ENCODE peak calls at places on chromosomes 2 and 18, in four cellular contexts. One of them, this sample, is unnamed.

GRCh38 chr2:141534671-141535359 is 596.0 kb downstream of the LRP1B start:
- DNase-seq in PC-3: no peak
- DNase-seq in choroid plexus epithelial cell: no peak
- DNase-seq in cardiac muscle cell: no peak
- DNase-seq in this sample: no peak

GRCh38 chr2:46923011-46923669 is 7.5 kb upstream of the MCFD2 start:
- DNase-seq in PC-3: peak
- DNase-seq in choroid plexus epithelial cell: peak
- DNase-seq in cardiac muscle cell: no peak
- DNase-seq in this sample: peak

GRCh38 chr2:103959174-103960125 is 894.5 kb upstream of the POU3F3 start:
- DNase-seq in PC-3: peak
- DNase-seq in choroid plexus epithelial cell: peak
- DNase-seq in cardiac muscle cell: peak
- DNase-seq in this sample: peak

GRCh38 chr2:67256892-67257291 is 140.2 kb upstream of the ETAA1 start:
- DNase-seq in PC-3: peak
- DNase-seq in choroid plexus epithelial cell: peak
- DNase-seq in cardiac muscle cell: no peak
- DNase-seq in this sample: peak

GRCh38 chr18:12433829-12434540 is 26.3 kb downstream of the PRELID3A start:
- DNase-seq in PC-3: no peak
- DNase-seq in choroid plexus epithelial cell: no peak
- DNase-seq in cardiac muscle cell: no peak
- DNase-seq in this sample: no peak

GRCh38 chr18:55089595-55089994 is 130.3 kb upstream of the CCDC68 start:
- DNase-seq in PC-3: no peak
- DNase-seq in choroid plexus epithelial cell: no peak
- DNase-seq in cardiac muscle cell: no peak
- DNase-seq in this sample: no peak

GRCh38 chr2:187942876-187943275 is 348.8 kb upstream of the GULP1 start:
- DNase-seq in PC-3: no peak
- DNase-seq in choroid plexus epithelial cell: peak
- DNase-seq in cardiac muscle cell: no peak
- DNase-seq in this sample: peak

GRCh38 chr2:181774601-181775179 is 94.4 kb upstream of the NEUROD1 start:
- DNase-seq in PC-3: peak
- DNase-seq in choroid plexus epithelial cell: peak
- DNase-seq in cardiac muscle cell: no peak
- DNase-seq in this sample: peak

GRCh38 chr2:7057865-7058400 is 140.7 kb downstream of the RNF144A start:
- DNase-seq in PC-3: no peak
- DNase-seq in choroid plexus epithelial cell: no peak
- DNase-seq in cardiac muscle cell: no peak
- DNase-seq in this sample: no peak

GRCh38 chr18:48354746-48355260 is 54.4 kb downstream of the ZBTB7C start:
- DNase-seq in PC-3: no peak
- DNase-seq in choroid plexus epithelial cell: no peak
- DNase-seq in cardiac muscle cell: no peak
- DNase-seq in this sample: no peak

GRCh38 chr2:9280204-9280603 is 73.6 kb downstream of the ASAP2 start:
- DNase-seq in PC-3: no peak
- DNase-seq in choroid plexus epithelial cell: no peak
- DNase-seq in cardiac muscle cell: no peak
- DNase-seq in this sample: no peak

GRCh38 chr2:235267251-235267650 is 226.6 kb upstream of the AGAP1 start:
- DNase-seq in PC-3: no peak
- DNase-seq in choroid plexus epithelial cell: peak
- DNase-seq in cardiac muscle cell: no peak
- DNase-seq in this sample: no peak

GRCh38 chr2:112818094-112818902 is 18.3 kb downstream of the IL1B start:
- DNase-seq in PC-3: no peak
- DNase-seq in choroid plexus epithelial cell: peak
- DNase-seq in cardiac muscle cell: no peak
- DNase-seq in this sample: no peak

GRCh38 chr2:23533014-23533730 is 148.2 kb downstream of the KLHL29 start:
- DNase-seq in PC-3: no peak
- DNase-seq in choroid plexus epithelial cell: no peak
- DNase-seq in cardiac muscle cell: no peak
- DNase-seq in this sample: no peak

GRCh38 chr2:35495182-35495581 is 860.4 kb upstream of the CRIM1 start:
- DNase-seq in PC-3: no peak
- DNase-seq in choroid plexus epithelial cell: no peak
- DNase-seq in cardiac muscle cell: no peak
- DNase-seq in this sample: no peak

GRCh38 chr2:237178396-237178795 is 92.7 kb downstream of the COPS8 start:
- DNase-seq in PC-3: peak
- DNase-seq in choroid plexus epithelial cell: peak
- DNase-seq in cardiac muscle cell: no peak
- DNase-seq in this sample: peak

GRCh38 chr2:234304945-234305344 is 191.9 kb downstream of the ARL4C start:
- DNase-seq in PC-3: peak
- DNase-seq in choroid plexus epithelial cell: peak
- DNase-seq in cardiac muscle cell: peak
- DNase-seq in this sample: peak

GRCh38 chr2:100554788-100555407 is 7.9 kb upstream of the PDCL3 start:
- DNase-seq in PC-3: no peak
- DNase-seq in choroid plexus epithelial cell: no peak
- DNase-seq in cardiac muscle cell: no peak
- DNase-seq in this sample: no peak

GRCh38 chr2:44952143-44952805 is 10.8 kb downstream of the SIX3 start:
- DNase-seq in PC-3: peak
- DNase-seq in choroid plexus epithelial cell: peak
- DNase-seq in cardiac muscle cell: peak
- DNase-seq in this sample: peak

GRCh38 chr2:74845217-74845751 is 11.4 kb downstream of the HK2 start:
- DNase-seq in PC-3: peak
- DNase-seq in choroid plexus epithelial cell: peak
- DNase-seq in cardiac muscle cell: no peak
- DNase-seq in this sample: peak

GRCh38 chr2:191115801-191116200 is 35.0 kb downstream of the STAT4 start:
- DNase-seq in PC-3: peak
- DNase-seq in choroid plexus epithelial cell: peak
- DNase-seq in cardiac muscle cell: no peak
- DNase-seq in this sample: peak

GRCh38 chr18:3444954-3445353 is 5.0 kb upstream of the TGIF1 start:
- DNase-seq in PC-3: no peak
- DNase-seq in choroid plexus epithelial cell: no peak
- DNase-seq in cardiac muscle cell: no peak
- DNase-seq in this sample: no peak

GRCh38 chr2:54809814-54810213 is 86.4 kb downstream of the EML6 start:
- DNase-seq in PC-3: peak
- DNase-seq in choroid plexus epithelial cell: peak
- DNase-seq in cardiac muscle cell: no peak
- DNase-seq in this sample: peak

GRCh38 chr2:66581461-66582363 is 146.8 kb downstream of the MEIS1 start:
- DNase-seq in PC-3: no peak
- DNase-seq in choroid plexus epithelial cell: no peak
- DNase-seq in cardiac muscle cell: peak
- DNase-seq in this sample: no peak

GRCh38 chr2:157760949-157761348 is 115.2 kb downstream of the ACVR1 start:
- DNase-seq in PC-3: peak
- DNase-seq in choroid plexus epithelial cell: no peak
- DNase-seq in cardiac muscle cell: no peak
- DNase-seq in this sample: no peak

GRCh38 chr2:120740765-120741513 is 5.3 kb downstream of the GLI2 start:
- DNase-seq in PC-3: no peak
- DNase-seq in choroid plexus epithelial cell: peak
- DNase-seq in cardiac muscle cell: peak
- DNase-seq in this sample: no peak

GRCh38 chr18:68418881-68419280 is 296.0 kb downstream of the TMX3 start:
- DNase-seq in PC-3: no peak
- DNase-seq in choroid plexus epithelial cell: peak
- DNase-seq in cardiac muscle cell: peak
- DNase-seq in this sample: peak

GRCh38 chr2:23599691-23600090 is 214.7 kb downstream of the KLHL29 start:
- DNase-seq in PC-3: no peak
- DNase-seq in choroid plexus epithelial cell: no peak
- DNase-seq in cardiac muscle cell: no peak
- DNase-seq in this sample: no peak

GRCh38 chr2:134927195-134927594 is 8.6 kb downstream of the CCNT2 start:
- DNase-seq in PC-3: peak
- DNase-seq in choroid plexus epithelial cell: peak
- DNase-seq in cardiac muscle cell: no peak
- DNase-seq in this sample: peak

DNA sequence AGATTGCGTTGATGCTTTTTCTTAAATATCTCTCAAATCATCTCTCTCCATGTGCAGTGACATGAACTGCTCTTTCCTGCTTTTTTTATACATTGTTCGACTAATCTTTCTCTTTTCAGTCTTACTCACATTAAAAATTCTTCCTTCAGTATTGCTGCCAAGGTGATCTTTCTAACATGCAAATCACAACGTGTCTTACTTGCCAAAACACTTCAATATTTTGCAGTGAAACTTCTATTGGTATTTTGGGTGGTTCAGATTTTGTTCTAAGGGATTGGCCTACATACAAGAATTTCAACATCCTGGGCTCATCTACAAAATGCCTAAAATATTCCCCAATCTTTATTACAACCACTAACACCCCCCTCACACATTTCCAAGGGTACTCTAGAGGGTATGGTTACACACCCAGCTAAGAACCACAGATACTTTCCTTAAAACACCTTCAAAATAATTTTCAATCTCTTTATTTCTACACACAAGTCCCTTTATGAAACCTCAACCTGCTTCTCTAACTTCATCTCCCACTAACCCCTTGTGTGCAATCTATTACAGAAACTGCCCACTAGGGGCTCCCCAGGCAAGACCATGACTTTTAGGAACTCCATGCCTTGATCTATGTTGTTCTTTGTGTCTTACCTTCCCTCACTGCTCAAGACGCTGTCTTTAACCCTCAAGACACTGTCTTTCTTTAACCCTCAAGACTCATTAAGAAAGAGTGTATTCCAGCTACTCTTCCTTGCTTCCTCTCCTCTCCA is 50.9 kb downstream of the COL3A1 start:
- DNase-seq in PC-3: peak
- DNase-seq in choroid plexus epithelial cell: peak
- DNase-seq in cardiac muscle cell: no peak
- DNase-seq in this sample: peak
- TF ChIP-seq CTCF in PC-3: peak
- TF ChIP-seq CTCF in choroid plexus epithelial cell: peak
- TF ChIP-seq CTCF in cardiac muscle cell: peak
- TF ChIP-seq CTCF in this sample: peak

GRCh38 chr2:210264282-210264681 is 39.0 kb upstream of the ACADL start:
- DNase-seq in PC-3: no peak
- DNase-seq in choroid plexus epithelial cell: no peak
- DNase-seq in cardiac muscle cell: no peak
- DNase-seq in this sample: no peak
- H3K4me3 ChIP-seq in PC-3: no peak
- H3K4me3 ChIP-seq in choroid plexus epithelial cell: no peak
- H3K4me3 ChIP-seq in cardiac muscle cell: no peak
- H3K4me3 ChIP-seq in this sample: no peak

DNA sequence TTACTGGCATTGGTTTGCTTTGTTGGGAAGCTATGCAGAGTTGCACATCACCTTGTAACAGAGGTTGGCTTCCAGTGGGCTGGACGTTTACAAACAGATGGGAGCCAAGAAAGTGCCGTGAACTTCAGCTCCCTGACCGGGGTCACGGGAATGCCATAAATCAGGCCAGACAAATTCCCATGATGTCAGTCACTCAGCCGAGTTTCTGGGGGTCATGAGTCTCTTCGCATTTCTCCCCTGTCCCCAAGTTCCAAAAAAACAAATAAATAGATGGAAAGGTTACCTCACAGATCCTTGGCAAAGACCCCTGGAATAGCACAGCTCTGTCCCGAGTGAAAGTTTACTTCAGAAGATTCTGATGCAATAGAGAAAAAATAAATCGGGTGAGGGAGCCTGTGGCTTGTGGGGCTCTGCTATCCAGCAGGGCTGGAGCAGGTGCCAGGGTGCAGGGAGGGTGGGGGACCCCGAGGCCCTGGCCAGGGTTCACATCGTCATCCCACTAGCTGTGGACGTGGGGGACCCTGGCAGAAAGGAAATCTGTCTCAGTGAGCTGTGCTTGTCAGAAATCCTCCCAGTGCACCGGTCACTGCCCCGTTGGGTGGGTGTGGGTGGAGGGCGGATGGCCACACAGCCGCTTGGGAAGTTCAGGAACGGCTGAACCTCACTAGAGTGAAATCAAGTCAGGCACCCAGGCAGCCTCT is 27.8 kb downstream of the TWIST2 start:
- DNase-seq in PC-3: no peak
- DNase-seq in choroid plexus epithelial cell: no peak
- DNase-seq in cardiac muscle cell: no peak
- DNase-seq in this sample: peak
- TF ChIP-seq CTCF in PC-3: no peak
- TF ChIP-seq CTCF in choroid plexus epithelial cell: no peak
- TF ChIP-seq CTCF in cardiac muscle cell: no peak
- TF ChIP-seq CTCF in this sample: no peak

DNA sequence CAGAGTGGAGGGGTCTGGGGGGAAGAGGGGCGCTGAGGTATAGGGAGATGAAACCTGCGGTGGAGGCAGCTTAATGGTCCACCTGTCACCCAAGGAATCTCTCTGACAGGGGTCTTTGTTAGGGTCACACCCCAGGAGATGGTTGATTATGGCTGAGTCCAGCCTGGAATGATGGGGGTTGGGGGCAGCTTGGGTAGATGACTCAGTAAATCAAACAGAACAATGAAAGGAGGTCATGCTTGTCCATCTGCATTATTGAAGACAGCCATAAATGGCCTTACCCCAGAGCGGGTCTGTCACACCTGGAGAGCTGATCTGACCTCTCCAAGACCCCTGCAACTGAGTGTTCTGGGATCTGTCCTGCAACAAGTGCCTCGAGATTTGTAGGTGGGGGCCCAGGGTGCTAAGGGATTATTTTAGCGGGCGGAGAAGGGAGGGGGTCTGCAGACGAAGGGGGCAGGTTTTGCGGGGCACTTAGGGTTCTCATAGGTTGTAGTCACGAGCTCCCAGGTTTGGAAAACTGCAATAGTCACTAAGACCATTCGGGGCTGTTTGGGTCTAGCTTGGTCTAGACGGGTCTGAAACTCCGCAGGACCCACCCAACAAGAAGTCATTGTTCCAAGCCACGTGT is 784 bp upstream of the IGFBP2 start:
- DNase-seq in PC-3: peak
- DNase-seq in choroid plexus epithelial cell: no peak
- DNase-seq in cardiac muscle cell: peak
- DNase-seq in this sample: no peak
- H3K4me3 ChIP-seq in PC-3: peak
- H3K4me3 ChIP-seq in choroid plexus epithelial cell: peak
- H3K4me3 ChIP-seq in cardiac muscle cell: peak
- H3K4me3 ChIP-seq in this sample: no peak

This sample was measured in fibroblast of mammary gland.